ENCODE peak calls at places on chromosomes 6 and 20, in five cellular contexts. W, A, O, B and X are unnamed samples.

GRCh38 chr6:36115412-36115811 is 14.9 kb upstream of the MAPK13 start:
- DNase-seq in W (no peak), A (no peak), B (no peak), O (no peak), X (no peak)

GRCh38 chr6:16670183-16670582 is 91.1 kb downstream of the ATXN1 start:
- DNase-seq in A (no peak), B (no peak), O (no peak), W (no peak), X (no peak)

GRCh38 chr6:81613606-81614005 is 138.9 kb downstream of the TENT5A start:
- DNase-seq in B (no peak), O (no peak), W (no peak), A (no peak), X (no peak)

GRCh38 chr6:142444800-142445405 is 143.1 kb downstream of the ADGRG6 start:
- DNase-seq in O (no peak), A (no peak), W (no peak), B (no peak), X (no peak)

GRCh38 chr6:111462770-111463391 is 20.1 kb downstream of the REV3L start:
- DNase-seq in A (no peak), W (no peak), O (no peak), B (no peak), X (no peak)

GRCh38 chr20:51958636-51959542 is 156.6 kb upstream of the SALL4 start:
- DNase-seq in A (no peak), O (no peak), B (no peak), W (no peak), X (no peak)

GRCh38 chr6:88538130-88538706 is 372.1 kb upstream of the CNR1 start:
- DNase-seq in W (no peak), O (no peak), A (no peak), B (no peak), X (no peak)

GRCh38 chr6:44373787-44374186 is 13.7 kb upstream of the CDC5L start:
- DNase-seq in B (no peak), A (no peak), O (no peak), W (no peak), X (no peak)

GRCh38 chr20:56463428-56463827 is 5.0 kb upstream of the RTF2 start:
- DNase-seq in O (no peak), W (peak; percentile 41), B (peak; percentile 13), A (no peak), X (no peak)

GRCh38 chr6:100512203-100512862 is 47.6 kb upstream of the SIM1 start:
- DNase-seq in W (no peak), O (no peak), B (no peak), A (no peak), X (no peak)

GRCh38 chr20:7980332-7981046 is 39.1 kb downstream of the TMX4 start:
- DNase-seq in W (no peak), O (peak; percentile 41), A (peak; percentile 58), B (no peak), X (peak; percentile 23)

GRCh38 chr6:105954148-105954547 is 132.0 kb upstream of the PRDM1 start:
- DNase-seq in B (no peak), A (no peak), O (no peak), W (no peak), X (no peak)

GRCh38 chr6:158293122-158293521 is 19.1 kb upstream of the TULP4 start:
- DNase-seq in B (no peak), O (no peak), A (no peak), W (no peak), X (no peak)

GRCh38 chr20:58634818-58635665 is 16.0 kb upstream of the STX16 start:
- DNase-seq in O (no peak), B (no peak), W (no peak), A (no peak), X (no peak)

GRCh38 chr6:131688286-131688685 is 12.9 kb downstream of the OR2A4 start:
- DNase-seq in O (peak; percentile 61), B (no peak), W (no peak), A (no peak), X (no peak)

GRCh38 chr6:109526905-109527628 is 44.0 kb upstream of the ZBTB24 start:
- DNase-seq in A (peak; percentile 78), O (peak; percentile 69), B (peak; percentile 55), W (peak; percentile 58), X (peak; percentile 69)

GRCh38 chr6:16244869-16245451 is 6.6 kb downstream of the GMPR start:
- DNase-seq in A (no peak), B (no peak), O (no peak), W (no peak), X (no peak)

GRCh38 chr20:19688031-19688806 is 69.8 kb upstream of the RIN2 start:
- DNase-seq in O (peak; percentile 37), W (no peak), B (peak; percentile 74), A (peak; percentile 61), X (peak; percentile 34)

GRCh38 chr6:72626126-72626525 is 4.3 kb downstream of the KCNQ5 start:
- DNase-seq in O (no peak), A (no peak), B (no peak), W (no peak), X (no peak)

GRCh38 chr6:97113170-97113569 is 169.8 kb downstream of the MMS22L start:
- DNase-seq in W (no peak), A (no peak), B (no peak), O (no peak), X (no peak)

GRCh38 chr20:21719592-21720214 is 14.2 kb downstream of the PAX1 start:
- DNase-seq in A (no peak), B (peak; percentile 40), W (peak; percentile 5), O (peak; percentile 79), X (peak; percentile 35)

GRCh38 chr20:17636523-17637412 is 45.3 kb downstream of the RRBP1 start:
- DNase-seq in W (no peak), B (no peak), A (no peak), O (no peak), X (no peak)